ENCODE peak calls at places on chromosomes 5 and 9, in eight cellular contexts. One of them, this sample, is unnamed.

GRCh38 chr5:68248896-68249295 is 33.3 kb downstream of the PIK3R1 start:
- DNase-seq in AG08395: no peak
- DNase-seq in NCI-H2081 treated with DMSO at 0.1 percent for 48 hours: no peak
- DNase-seq in posterior cingulate gyrus: no peak
- DNase-seq in NCI-H774: no peak
- DNase-seq in heart left ventricle: no peak
- DNase-seq in GM04504: no peak
- DNase-seq in NCI-H2029: no peak
- DNase-seq in this sample: no peak

GRCh38 chr9:122332083-122332482 is 38.7 kb upstream of the PTGS1 start:
- DNase-seq in AG08395: no peak
- DNase-seq in NCI-H2081 treated with DMSO at 0.1 percent for 48 hours: no peak
- DNase-seq in posterior cingulate gyrus: no peak
- DNase-seq in NCI-H774: no peak
- DNase-seq in heart left ventricle: no peak
- DNase-seq in GM04504: no peak
- DNase-seq in NCI-H2029: no peak
- DNase-seq in this sample: no peak

GRCh38 chr9:3647652-3648051 is 121.9 kb upstream of the RFX3 start:
- DNase-seq in AG08395: no peak
- DNase-seq in NCI-H2081 treated with DMSO at 0.1 percent for 48 hours: no peak
- DNase-seq in posterior cingulate gyrus: no peak
- DNase-seq in NCI-H774: no peak
- DNase-seq in heart left ventricle: no peak
- DNase-seq in GM04504: no peak
- DNase-seq in NCI-H2029: no peak
- DNase-seq in this sample: no peak

GRCh38 chr5:115246361-115246991 is 16.2 kb downstream of the PGGT1B start:
- DNase-seq in AG08395: peak; percentile 59
- DNase-seq in NCI-H2081 treated with DMSO at 0.1 percent for 48 hours: no peak
- DNase-seq in posterior cingulate gyrus: no peak
- DNase-seq in NCI-H774: peak; percentile 39
- DNase-seq in heart left ventricle: no peak
- DNase-seq in GM04504: no peak
- DNase-seq in NCI-H2029: peak; percentile 59
- DNase-seq in this sample: no peak

GRCh38 chr5:116652903-116653302 is 78.3 kb upstream of the SEMA6A start:
- DNase-seq in AG08395: no peak
- DNase-seq in NCI-H2081 treated with DMSO at 0.1 percent for 48 hours: no peak
- DNase-seq in posterior cingulate gyrus: no peak
- DNase-seq in NCI-H774: no peak
- DNase-seq in heart left ventricle: no peak
- DNase-seq in GM04504: no peak
- DNase-seq in NCI-H2029: no peak
- DNase-seq in this sample: no peak

GRCh38 chr9:108756746-108757490 is 98.9 kb downstream of the ACTL7B start:
- DNase-seq in AG08395: no peak
- DNase-seq in NCI-H2081 treated with DMSO at 0.1 percent for 48 hours: no peak
- DNase-seq in posterior cingulate gyrus: no peak
- DNase-seq in NCI-H774: no peak
- DNase-seq in heart left ventricle: no peak
- DNase-seq in GM04504: no peak
- DNase-seq in NCI-H2029: no peak
- DNase-seq in this sample: no peak

GRCh38 chr9:114072181-114073140 is 5.6 kb downstream of the AMBP start:
- DNase-seq in AG08395: no peak
- DNase-seq in NCI-H2081 treated with DMSO at 0.1 percent for 48 hours: peak; percentile 11
- DNase-seq in posterior cingulate gyrus: peak; percentile 86
- DNase-seq in NCI-H774: no peak
- DNase-seq in heart left ventricle: peak; percentile 37
- DNase-seq in GM04504: peak; percentile 21
- DNase-seq in NCI-H2029: peak; percentile 33
- DNase-seq in this sample: no peak

GRCh38 chr9:77910216-77910615 is 121.4 kb downstream of the GNAQ start:
- DNase-seq in AG08395: peak; percentile 19
- DNase-seq in NCI-H2081 treated with DMSO at 0.1 percent for 48 hours: no peak
- DNase-seq in posterior cingulate gyrus: no peak
- DNase-seq in NCI-H774: no peak
- DNase-seq in heart left ventricle: no peak
- DNase-seq in GM04504: no peak
- DNase-seq in NCI-H2029: no peak
- DNase-seq in this sample: no peak

GRCh38 chr9:78044189-78044588 is 12.6 kb upstream of the GNAQ start:
- DNase-seq in AG08395: no peak
- DNase-seq in NCI-H2081 treated with DMSO at 0.1 percent for 48 hours: peak; percentile 69
- DNase-seq in posterior cingulate gyrus: no peak
- DNase-seq in NCI-H774: peak; percentile 65
- DNase-seq in heart left ventricle: no peak
- DNase-seq in GM04504: no peak
- DNase-seq in NCI-H2029: peak; percentile 57
- DNase-seq in this sample: no peak

GRCh38 chr5:14450055-14450524 is 131.5 kb upstream of the OTULINL start:
- DNase-seq in AG08395: peak; percentile 79
- DNase-seq in NCI-H2081 treated with DMSO at 0.1 percent for 48 hours: no peak
- DNase-seq in posterior cingulate gyrus: no peak
- DNase-seq in NCI-H774: no peak
- DNase-seq in heart left ventricle: peak; percentile 48
- DNase-seq in GM04504: peak; percentile 90
- DNase-seq in NCI-H2029: peak; percentile 18
- DNase-seq in this sample: peak; percentile 82

GRCh38 chr9:90770339-90770738 is 31.3 kb upstream of the SYK start:
- DNase-seq in AG08395: no peak
- DNase-seq in NCI-H2081 treated with DMSO at 0.1 percent for 48 hours: no peak
- DNase-seq in posterior cingulate gyrus: no peak
- DNase-seq in NCI-H774: no peak
- DNase-seq in heart left ventricle: no peak
- DNase-seq in GM04504: no peak
- DNase-seq in NCI-H2029: no peak
- DNase-seq in this sample: no peak

GRCh38 chr5:61409568-61409967 is 77.5 kb downstream of the ZSWIM6 start:
- DNase-seq in AG08395: peak; percentile 83
- DNase-seq in NCI-H2081 treated with DMSO at 0.1 percent for 48 hours: no peak
- DNase-seq in posterior cingulate gyrus: no peak
- DNase-seq in NCI-H774: no peak
- DNase-seq in heart left ventricle: no peak
- DNase-seq in GM04504: peak; percentile 80
- DNase-seq in NCI-H2029: no peak
- DNase-seq in this sample: peak; percentile 95

GRCh38 chr9:90065001-90065400 is 460.2 kb downstream of the GADD45G start:
- DNase-seq in AG08395: peak; percentile 30
- DNase-seq in NCI-H2081 treated with DMSO at 0.1 percent for 48 hours: no peak
- DNase-seq in posterior cingulate gyrus: no peak
- DNase-seq in NCI-H774: no peak
- DNase-seq in heart left ventricle: no peak
- DNase-seq in GM04504: no peak
- DNase-seq in NCI-H2029: no peak
- DNase-seq in this sample: no peak

GRCh38 chr5:174453690-174454089 is 270.7 kb upstream of the MSX2 start:
- DNase-seq in AG08395: no peak
- DNase-seq in NCI-H2081 treated with DMSO at 0.1 percent for 48 hours: no peak
- DNase-seq in posterior cingulate gyrus: no peak
- DNase-seq in NCI-H774: no peak
- DNase-seq in heart left ventricle: no peak
- DNase-seq in GM04504: no peak
- DNase-seq in NCI-H2029: no peak
- DNase-seq in this sample: no peak

GRCh38 chr5:177378884-177379883 is 5.0 kb upstream of the SLC34A1 start:
- DNase-seq in AG08395: peak; percentile 45
- DNase-seq in NCI-H2081 treated with DMSO at 0.1 percent for 48 hours: no peak
- DNase-seq in posterior cingulate gyrus: no peak
- DNase-seq in NCI-H774: no peak
- DNase-seq in heart left ventricle: no peak
- DNase-seq in GM04504: no peak
- DNase-seq in NCI-H2029: no peak
- DNase-seq in this sample: peak; percentile 85

GRCh38 chr9:135584371-135584770 is 22.8 kb downstream of the PAEP start:
- DNase-seq in AG08395: no peak
- DNase-seq in NCI-H2081 treated with DMSO at 0.1 percent for 48 hours: no peak
- DNase-seq in posterior cingulate gyrus: peak; percentile 71
- DNase-seq in NCI-H774: no peak
- DNase-seq in heart left ventricle: no peak
- DNase-seq in GM04504: no peak
- DNase-seq in NCI-H2029: no peak
- DNase-seq in this sample: no peak

GRCh38 chr9:88766778-88767503 is 224.3 kb upstream of the S1PR3 start:
- DNase-seq in AG08395: peak; percentile 55
- DNase-seq in NCI-H2081 treated with DMSO at 0.1 percent for 48 hours: no peak
- DNase-seq in posterior cingulate gyrus: no peak
- DNase-seq in NCI-H774: no peak
- DNase-seq in heart left ventricle: no peak
- DNase-seq in GM04504: no peak
- DNase-seq in NCI-H2029: no peak
- DNase-seq in this sample: no peak

GRCh38 chr9:132582786-132583583 is 579 bp downstream of the BARHL1 start:
- DNase-seq in AG08395: no peak
- DNase-seq in NCI-H2081 treated with DMSO at 0.1 percent for 48 hours: no peak
- DNase-seq in posterior cingulate gyrus: peak; percentile 56
- DNase-seq in NCI-H774: no peak
- DNase-seq in heart left ventricle: no peak
- DNase-seq in GM04504: no peak
- DNase-seq in NCI-H2029: no peak
- DNase-seq in this sample: no peak

GRCh38 chr5:153425914-153426313 is 64.6 kb upstream of the GRIA1 start:
- DNase-seq in AG08395: no peak
- DNase-seq in NCI-H2081 treated with DMSO at 0.1 percent for 48 hours: no peak
- DNase-seq in posterior cingulate gyrus: no peak
- DNase-seq in NCI-H774: no peak
- DNase-seq in heart left ventricle: no peak
- DNase-seq in GM04504: no peak
- DNase-seq in NCI-H2029: peak; percentile 1
- DNase-seq in this sample: no peak

GRCh38 chr9:93288891-93289883 is 105.2 kb downstream of the WNK2 start:
- DNase-seq in AG08395: no peak
- DNase-seq in NCI-H2081 treated with DMSO at 0.1 percent for 48 hours: no peak
- DNase-seq in posterior cingulate gyrus: peak; percentile 80
- DNase-seq in NCI-H774: no peak
- DNase-seq in heart left ventricle: no peak
- DNase-seq in GM04504: no peak
- DNase-seq in NCI-H2029: no peak
- DNase-seq in this sample: no peak

GRCh38 chr5:92962752-92963151 is 618.3 kb downstream of the NR2F1-AS1 start:
- DNase-seq in AG08395: no peak
- DNase-seq in NCI-H2081 treated with DMSO at 0.1 percent for 48 hours: no peak
- DNase-seq in posterior cingulate gyrus: no peak
- DNase-seq in NCI-H774: peak; percentile 58
- DNase-seq in heart left ventricle: no peak
- DNase-seq in GM04504: no peak
- DNase-seq in NCI-H2029: peak; percentile 89
- DNase-seq in this sample: no peak

GRCh38 chr5:43997647-43998251 is 391.5 kb downstream of the FGF10 start:
- DNase-seq in AG08395: peak; percentile 19
- DNase-seq in NCI-H2081 treated with DMSO at 0.1 percent for 48 hours: no peak
- DNase-seq in posterior cingulate gyrus: no peak
- DNase-seq in NCI-H774: no peak
- DNase-seq in heart left ventricle: no peak
- DNase-seq in GM04504: no peak
- DNase-seq in NCI-H2029: no peak
- DNase-seq in this sample: no peak

GRCh38 chr9:113463418-113464285 is at the start of gene RGS3:
- DNase-seq in AG08395: no peak
- DNase-seq in NCI-H2081 treated with DMSO at 0.1 percent for 48 hours: peak; percentile 44
- DNase-seq in posterior cingulate gyrus: peak; percentile 83
- DNase-seq in NCI-H774: peak; percentile 84
- DNase-seq in heart left ventricle: peak; percentile 75
- DNase-seq in GM04504: no peak
- DNase-seq in NCI-H2029: peak; percentile 88
- DNase-seq in this sample: no peak

GRCh38 chr5:152376871-152377270 is 28.2 kb downstream of the NMUR2 start:
- DNase-seq in AG08395: no peak
- DNase-seq in NCI-H2081 treated with DMSO at 0.1 percent for 48 hours: no peak
- DNase-seq in posterior cingulate gyrus: no peak
- DNase-seq in NCI-H774: no peak
- DNase-seq in heart left ventricle: no peak
- DNase-seq in GM04504: no peak
- DNase-seq in NCI-H2029: no peak
- DNase-seq in this sample: no peak